ENCODE peak calls at places on chromosomes 7 and 10, in four cellular contexts. One of them, this sample, is unnamed.

GRCh38 chr10:88926484-88927249 is 25.9 kb downstream of the ACTA2 start:
- DNase-seq in foreskin fibroblast: peak
- DNase-seq in suprapubic skin: no peak
- DNase-seq in fibroblast of pulmonary artery: peak
- DNase-seq in this sample: peak

GRCh38 chr7:32206987-32207386 is 136.8 kb upstream of the PDE1C start:
- DNase-seq in foreskin fibroblast: no peak
- DNase-seq in suprapubic skin: no peak
- DNase-seq in fibroblast of pulmonary artery: peak
- DNase-seq in this sample: peak

GRCh38 chr10:3783313-3783689 is 1.7 kb downstream of the KLF6 start:
- DNase-seq in foreskin fibroblast: peak
- DNase-seq in suprapubic skin: no peak
- DNase-seq in fibroblast of pulmonary artery: peak
- DNase-seq in this sample: no peak

GRCh38 chr10:103450201-103450695 is 1.9 kb downstream of the CALHM2 start:
- DNase-seq in foreskin fibroblast: no peak
- DNase-seq in suprapubic skin: no peak
- DNase-seq in fibroblast of pulmonary artery: no peak
- DNase-seq in this sample: no peak

GRCh38 chr10:69237528-69238159 is 17.5 kb downstream of the HKDC1 start:
- DNase-seq in foreskin fibroblast: peak
- DNase-seq in suprapubic skin: peak
- DNase-seq in fibroblast of pulmonary artery: peak
- DNase-seq in this sample: peak

GRCh38 chr10:66671562-66671961 is 254.3 kb upstream of the LRRTM3 start:
- DNase-seq in foreskin fibroblast: no peak
- DNase-seq in suprapubic skin: no peak
- DNase-seq in fibroblast of pulmonary artery: no peak
- DNase-seq in this sample: no peak

GRCh38 chr7:1520574-1521234 is 9.8 kb upstream of the MAFK start:
- DNase-seq in foreskin fibroblast: peak
- DNase-seq in suprapubic skin: no peak
- DNase-seq in fibroblast of pulmonary artery: peak
- DNase-seq in this sample: peak

GRCh38 chr10:33715303-33715702 is 380.8 kb upstream of the NRP1 start:
- DNase-seq in foreskin fibroblast: no peak
- DNase-seq in suprapubic skin: no peak
- DNase-seq in fibroblast of pulmonary artery: no peak
- DNase-seq in this sample: no peak

GRCh38 chr10:69124558-69125121 is 662 bp downstream of the VPS26A start:
- DNase-seq in foreskin fibroblast: peak
- DNase-seq in suprapubic skin: no peak
- DNase-seq in fibroblast of pulmonary artery: peak
- DNase-seq in this sample: peak

GRCh38 chr7:129781128-129781855 is 169.8 kb downstream of the NRF1 start:
- DNase-seq in foreskin fibroblast: no peak
- DNase-seq in suprapubic skin: no peak
- DNase-seq in fibroblast of pulmonary artery: no peak
- DNase-seq in this sample: no peak

GRCh38 chr7:129777993-129778769 is 166.7 kb downstream of the NRF1 start:
- DNase-seq in foreskin fibroblast: no peak
- DNase-seq in suprapubic skin: no peak
- DNase-seq in fibroblast of pulmonary artery: no peak
- DNase-seq in this sample: no peak

GRCh38 chr7:129778770-129779601 is 167.5 kb downstream of the NRF1 start:
- DNase-seq in foreskin fibroblast: no peak
- DNase-seq in suprapubic skin: no peak
- DNase-seq in fibroblast of pulmonary artery: no peak
- DNase-seq in this sample: no peak

GRCh38 chr7:129780257-129781127 is 169.0 kb downstream of the NRF1 start:
- DNase-seq in foreskin fibroblast: no peak
- DNase-seq in suprapubic skin: no peak
- DNase-seq in fibroblast of pulmonary artery: no peak
- DNase-seq in this sample: no peak

GRCh38 chr7:129779602-129780256 is 168.2 kb downstream of the NRF1 start:
- DNase-seq in foreskin fibroblast: no peak
- DNase-seq in suprapubic skin: no peak
- DNase-seq in fibroblast of pulmonary artery: no peak
- DNase-seq in this sample: no peak
- H3K4me3 ChIP-seq in foreskin fibroblast: peak
- H3K4me3 ChIP-seq in suprapubic skin: peak
- H3K4me3 ChIP-seq in fibroblast of pulmonary artery: no peak
- H3K4me3 ChIP-seq in this sample: no peak

DNA sequence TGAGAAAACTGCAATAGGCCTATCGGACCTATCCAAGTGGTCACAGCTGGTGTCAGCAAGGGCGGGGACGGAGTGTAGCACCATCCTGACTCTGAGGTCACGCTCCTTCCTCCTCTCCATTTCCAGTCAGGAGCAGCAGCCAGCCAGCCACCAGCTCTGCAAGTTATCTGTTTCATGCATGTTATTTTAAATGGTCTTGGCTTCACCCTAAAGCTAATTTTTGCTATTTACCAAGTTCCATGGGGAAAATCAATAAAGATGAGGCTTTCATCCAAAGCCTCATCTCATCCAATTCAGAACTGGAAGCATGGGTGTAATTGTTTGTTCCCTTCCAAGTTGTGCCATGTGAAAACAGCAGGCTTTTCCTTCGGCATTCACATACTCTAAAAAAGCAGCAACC is 49.3 kb downstream of the ICA1 start:
- DNase-seq in foreskin fibroblast: no peak
- DNase-seq in suprapubic skin: no peak
- DNase-seq in fibroblast of pulmonary artery: no peak
- DNase-seq in this sample: no peak
- H3K4me3 ChIP-seq in foreskin fibroblast: no peak
- H3K4me3 ChIP-seq in suprapubic skin: no peak
- H3K4me3 ChIP-seq in fibroblast of pulmonary artery: no peak
- H3K4me3 ChIP-seq in this sample: no peak

GRCh38 chr7:106600569-106601373 is 60.2 kb downstream of the CCDC71L start:
- DNase-seq in foreskin fibroblast: no peak
- DNase-seq in suprapubic skin: no peak
- DNase-seq in fibroblast of pulmonary artery: peak
- DNase-seq in this sample: no peak

GRCh38 chr7:106597014-106597413 is 63.9 kb downstream of the CCDC71L start:
- DNase-seq in foreskin fibroblast: no peak
- DNase-seq in suprapubic skin: no peak
- DNase-seq in fibroblast of pulmonary artery: no peak
- DNase-seq in this sample: no peak

GRCh38 chr7:106597751-106598619 is 63.0 kb downstream of the CCDC71L start:
- DNase-seq in foreskin fibroblast: no peak
- DNase-seq in suprapubic skin: no peak
- DNase-seq in fibroblast of pulmonary artery: no peak
- DNase-seq in this sample: no peak

GRCh38 chr7:106599343-106599698 is 61.6 kb downstream of the CCDC71L start:
- DNase-seq in foreskin fibroblast: no peak
- DNase-seq in suprapubic skin: no peak
- DNase-seq in fibroblast of pulmonary artery: no peak
- DNase-seq in this sample: no peak

GRCh38 chr7:106598663-106599342 is 62.2 kb downstream of the CCDC71L start:
- DNase-seq in foreskin fibroblast: no peak
- DNase-seq in suprapubic skin: peak
- DNase-seq in fibroblast of pulmonary artery: peak
- DNase-seq in this sample: peak
- H3K4me3 ChIP-seq in foreskin fibroblast: peak
- H3K4me3 ChIP-seq in suprapubic skin: peak
- H3K4me3 ChIP-seq in fibroblast of pulmonary artery: peak
- H3K4me3 ChIP-seq in this sample: peak

GRCh38 chr10:26216949-26217395 is 398 bp downstream of the GAD2 start:
- DNase-seq in foreskin fibroblast: no peak
- DNase-seq in suprapubic skin: no peak
- DNase-seq in fibroblast of pulmonary artery: no peak
- DNase-seq in this sample: no peak

GRCh38 chr10:26215534-26215922 is 1.0 kb upstream of the GAD2 start:
- DNase-seq in foreskin fibroblast: no peak
- DNase-seq in suprapubic skin: no peak
- DNase-seq in fibroblast of pulmonary artery: no peak
- DNase-seq in this sample: no peak

GRCh38 chr10:26214538-26215461 is 1.8 kb upstream of the GAD2 start:
- DNase-seq in foreskin fibroblast: no peak
- DNase-seq in suprapubic skin: no peak
- DNase-seq in fibroblast of pulmonary artery: no peak
- DNase-seq in this sample: no peak

GRCh38 chr10:26216577-26216948 is at the start of gene GAD2:
- DNase-seq in foreskin fibroblast: no peak
- DNase-seq in suprapubic skin: no peak
- DNase-seq in fibroblast of pulmonary artery: no peak
- DNase-seq in this sample: no peak

DNA sequence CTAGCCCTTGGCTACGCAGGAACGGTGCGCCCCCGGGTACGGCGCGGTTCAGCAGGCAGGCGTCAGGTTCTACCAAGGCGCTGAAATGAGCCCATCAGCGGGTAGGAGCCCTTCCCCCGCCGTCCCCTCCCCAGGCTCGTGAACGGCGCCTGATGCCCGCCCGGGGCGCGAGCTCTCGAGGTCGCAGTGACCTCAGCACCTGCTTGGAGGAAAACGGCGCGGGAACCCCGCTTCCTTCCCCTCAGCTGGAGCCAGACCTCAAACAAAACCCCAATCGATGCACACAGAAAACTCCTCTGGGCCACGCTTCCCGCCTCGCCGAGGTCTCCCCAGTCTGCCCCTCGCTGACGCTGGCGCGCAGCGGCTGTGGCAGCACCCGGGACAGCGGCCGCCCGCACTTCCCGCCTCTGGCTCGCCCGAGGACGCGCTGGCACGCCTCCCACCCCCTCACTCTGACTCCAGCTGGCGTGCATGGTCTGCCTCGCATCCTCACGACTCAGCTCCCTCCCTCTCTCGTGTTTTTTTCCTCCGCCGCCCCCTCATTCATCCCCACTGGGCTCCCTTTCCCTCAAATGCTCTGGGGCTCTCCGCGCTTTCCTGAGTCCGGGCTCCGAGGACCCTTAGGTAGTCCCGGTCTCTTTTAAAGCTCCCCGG is 524 bp upstream of the GAD2 start:
- DNase-seq in foreskin fibroblast: no peak
- DNase-seq in suprapubic skin: no peak
- DNase-seq in fibroblast of pulmonary artery: peak
- DNase-seq in this sample: peak
- H3K4me3 ChIP-seq in foreskin fibroblast: no peak
- H3K4me3 ChIP-seq in suprapubic skin: peak
- H3K4me3 ChIP-seq in fibroblast of pulmonary artery: no peak
- H3K4me3 ChIP-seq in this sample: no peak

GRCh38 chr10:131090761-131091661 is 220.5 kb downstream of the TCERG1L start:
- DNase-seq in foreskin fibroblast: no peak
- DNase-seq in suprapubic skin: no peak
- DNase-seq in fibroblast of pulmonary artery: no peak
- DNase-seq in this sample: no peak
- H3K4me3 ChIP-seq in foreskin fibroblast: no peak
- H3K4me3 ChIP-seq in suprapubic skin: no peak
- H3K4me3 ChIP-seq in fibroblast of pulmonary artery: no peak
- H3K4me3 ChIP-seq in this sample: no peak

GRCh38 chr7:105497016-105497415 is 25.1 kb downstream of the PUS7 start:
- DNase-seq in foreskin fibroblast: no peak
- DNase-seq in suprapubic skin: no peak
- DNase-seq in fibroblast of pulmonary artery: no peak
- DNase-seq in this sample: no peak
- H3K4me3 ChIP-seq in foreskin fibroblast: no peak
- H3K4me3 ChIP-seq in suprapubic skin: no peak
- H3K4me3 ChIP-seq in fibroblast of pulmonary artery: no peak
- H3K4me3 ChIP-seq in this sample: no peak

DNA sequence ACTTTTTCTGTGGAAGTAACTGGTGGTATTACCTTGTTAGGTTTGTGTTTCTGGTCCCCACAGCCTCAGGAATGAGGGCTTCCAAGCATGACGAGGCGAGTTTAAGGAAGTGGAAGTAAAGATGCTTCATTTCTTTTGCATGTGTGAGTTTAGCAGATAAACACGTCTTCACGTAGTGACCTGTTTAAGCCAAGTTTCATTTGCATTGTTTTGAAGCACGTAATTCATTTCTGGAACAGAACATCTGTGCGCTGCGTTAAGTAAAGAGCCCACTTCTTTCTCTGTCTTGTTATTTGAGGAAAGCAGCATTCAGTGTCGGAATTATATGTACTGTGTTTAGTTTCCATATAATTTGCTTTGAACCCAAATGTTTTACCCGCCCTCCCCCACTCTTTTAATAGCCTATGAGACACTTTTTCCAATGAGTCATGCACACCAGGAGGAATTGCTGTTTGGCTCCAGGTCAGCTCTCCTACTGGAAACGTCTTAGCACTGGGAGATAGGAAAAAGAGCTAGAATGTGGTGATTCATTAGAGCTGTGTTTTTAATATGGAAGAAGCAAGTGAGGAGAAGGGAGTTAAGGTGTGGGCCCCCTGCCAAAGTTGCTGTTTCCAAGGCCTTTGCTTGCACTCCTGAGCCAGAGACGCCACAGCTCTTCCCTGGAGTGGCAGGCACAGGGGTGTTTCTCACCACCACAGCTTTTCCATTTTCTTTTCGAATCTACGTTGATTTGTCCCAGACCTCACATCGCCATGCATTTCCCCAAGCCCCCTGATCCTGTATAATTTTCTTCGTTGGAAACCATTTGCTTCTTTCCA is 36.8 kb downstream of the BTBD16 start:
- DNase-seq in foreskin fibroblast: peak
- DNase-seq in suprapubic skin: peak
- DNase-seq in fibroblast of pulmonary artery: peak
- DNase-seq in this sample: peak
- H3K4me3 ChIP-seq in foreskin fibroblast: peak
- H3K4me3 ChIP-seq in suprapubic skin: peak
- H3K4me3 ChIP-seq in fibroblast of pulmonary artery: peak
- H3K4me3 ChIP-seq in this sample: peak

GRCh38 chr10:116158036-116158435 is 115.0 kb downstream of the GFRA1 start:
- DNase-seq in foreskin fibroblast: no peak
- DNase-seq in suprapubic skin: no peak
- DNase-seq in fibroblast of pulmonary artery: no peak
- DNase-seq in this sample: no peak
- H3K4me3 ChIP-seq in foreskin fibroblast: no peak
- H3K4me3 ChIP-seq in suprapubic skin: no peak
- H3K4me3 ChIP-seq in fibroblast of pulmonary artery: no peak
- H3K4me3 ChIP-seq in this sample: no peak

This sample was measured in astrocyte of the spinal cord.